ENCODE peak calls at places on chromosomes 4 and X, in seven cellular contexts. U is transverse colon, X is right lobe of liver, E is sigmoid colon, F is HCT116, A is breast epithelium, M is IMR-90. W is an unnamed sample.

GRCh38 chr4:56048621-56049427 is 100.1 kb downstream of the CEP135 start:
- DNase-seq in U (peak; percentile 64), X (peak; percentile 59), E (peak; percentile 65), F (peak; percentile 29), A (no peak), M (peak; percentile 39), W (no peak)

GRCh38 chr4:7023901-7024300 is 19.3 kb upstream of the TADA2B start:
- DNase-seq in U (no peak), X (peak; percentile 21), E (no peak), F (no peak), A (no peak), M (no peak), W (no peak)

GRCh38 chr4:99687120-99687519 is 29.5 kb upstream of the C4orf54 start:
- DNase-seq in U (no peak), X (no peak), E (no peak), F (no peak), A (no peak), M (no peak), W (no peak)

GRCh38 chr4:88320780-88321373 is 36.5 kb upstream of the PPM1K start:
- DNase-seq in U (peak; percentile 38), X (no peak), E (no peak), F (no peak), A (no peak), M (no peak), W (no peak)

GRCh38 chr4:88008624-88009235 is 1.3 kb downstream of the PKD2 start:
- DNase-seq in U (no peak), X (no peak), E (no peak), F (no peak), A (no peak), M (no peak), W (no peak)

GRCh38 chrX:51955200-51955599 is 61.8 kb downstream of the MAGED1 start:
- DNase-seq in U (no peak), X (no peak), E (no peak), F (no peak), A (no peak), M (no peak), W (no peak)

GRCh38 chr4:37528161-37528560 is 158.0 kb downstream of the RELL1 start:
- DNase-seq in U (no peak), X (peak; percentile 70), E (no peak), F (no peak), A (no peak), M (no peak), W (no peak)

GRCh38 chrX:153827016-153827415 is 3.3 kb downstream of the PDZD4 start:
- DNase-seq in U (no peak), X (no peak), E (no peak), F (no peak), A (no peak), M (no peak), W (no peak)

GRCh38 chr4:19748470-19748869 is 503.2 kb upstream of the SLIT2 start:
- DNase-seq in U (peak; percentile 14), X (no peak), E (peak; percentile 84), F (no peak), A (no peak), M (peak; percentile 87), W (no peak)

GRCh38 chrX:151713859-151714258 is 2.0 kb upstream of the FATE1 start:
- DNase-seq in U (no peak), X (no peak), E (no peak), F (peak; percentile 2), A (no peak), M (no peak), W (no peak)

GRCh38 chr4:651884-652642 is 22.0 kb downstream of the ATP5ME start:
- DNase-seq in U (no peak), X (peak; percentile 35), E (no peak), F (no peak), A (no peak), M (no peak), W (no peak)

GRCh38 chr4:136316961-136317360 is 1215.3 kb downstream of the PCDH18 start:
- DNase-seq in U (no peak), X (no peak), E (no peak), F (no peak), A (no peak), M (no peak), W (no peak)

GRCh38 chrX:10769696-10770619 is 149.6 kb upstream of the MID1 start:
- DNase-seq in U (no peak), X (no peak), E (no peak), F (no peak), A (no peak), M (peak; percentile 61), W (no peak)

GRCh38 chr4:22122062-22122461 is 173.5 kb upstream of the KCNIP4 start:
- DNase-seq in U (no peak), X (no peak), E (no peak), F (no peak), A (no peak), M (no peak), W (no peak)

GRCh38 chr4:143186202-143186601 is 1.5 kb downstream of the USP38 start:
- DNase-seq in U (no peak), X (no peak), E (no peak), F (no peak), A (no peak), M (peak; percentile 24), W (no peak)

GRCh38 chr4:7392438-7393374 is 42.0 kb downstream of the PSAPL1 start:
- DNase-seq in U (no peak), X (no peak), E (no peak), F (no peak), A (peak; percentile 40), M (peak; percentile 16), W (peak; percentile 91)

GRCh38 chrX:153739754-153740486 is 15.3 kb downstream of the ABCD1 start:
- DNase-seq in U (no peak), X (no peak), E (no peak), F (no peak), A (no peak), M (no peak), W (no peak)

GRCh38 chrX:30561191-30561590 is 16.4 kb downstream of the TASL start:
- DNase-seq in U (peak; percentile 22), X (no peak), E (no peak), F (no peak), A (no peak), M (no peak), W (no peak)

GRCh38 chr4:83150563-83151330 is 36.2 kb upstream of the PLAC8 start:
- DNase-seq in U (no peak), X (no peak), E (no peak), F (no peak), A (no peak), M (no peak), W (no peak)

DNA sequence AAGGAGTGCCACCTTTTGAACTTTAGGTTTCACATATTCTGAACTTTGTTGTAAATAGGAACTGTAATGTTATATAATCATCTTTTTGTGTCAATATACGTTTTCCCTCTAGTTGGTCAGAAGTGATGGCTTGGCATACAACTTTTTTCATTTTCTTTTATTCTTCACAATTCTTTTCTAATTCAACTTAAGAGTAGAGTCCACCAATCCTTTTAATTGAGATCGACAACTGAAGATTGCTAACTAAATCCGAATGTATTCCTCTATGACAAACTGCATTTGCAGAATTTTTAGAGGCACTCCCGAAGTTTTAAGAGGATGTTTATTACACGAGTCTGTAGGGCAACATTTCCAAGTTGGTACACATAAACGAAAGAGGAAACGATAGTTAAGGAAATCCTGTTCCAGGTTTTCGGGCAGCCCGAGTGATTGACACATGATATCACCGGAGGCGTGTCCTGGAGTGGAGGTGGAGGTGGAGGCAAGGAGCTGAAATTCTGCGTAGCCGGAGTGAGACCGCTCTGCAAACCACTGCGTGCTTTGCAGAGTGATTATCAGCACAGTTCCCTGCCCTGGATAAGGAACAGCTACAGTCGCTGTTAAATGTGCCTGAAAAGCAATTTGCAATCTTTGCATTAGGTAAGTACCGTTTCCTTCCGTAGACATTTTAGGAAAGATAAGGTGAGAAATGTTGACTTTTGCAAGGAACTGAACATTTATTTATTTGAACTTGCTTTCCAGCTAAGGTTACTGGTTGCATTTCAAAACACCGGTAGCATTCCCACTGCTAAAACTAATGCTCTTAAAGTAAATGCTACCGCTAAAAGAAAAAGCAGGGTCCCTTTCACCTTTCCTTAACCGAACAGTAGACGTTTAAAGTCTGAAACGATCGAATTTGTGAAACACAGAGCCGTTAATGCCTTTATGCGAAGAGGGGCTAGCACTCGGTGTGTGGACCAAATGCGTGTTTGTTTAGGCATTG is at the start of gene SPRY1:
- DNase-seq in U (peak; percentile 93), X (peak; percentile 87), E (peak; percentile 94), F (peak; percentile 89), A (peak; percentile 83), M (peak; percentile 88), W (no peak)
- TF ChIP-seq POLR2A in U (peak; percentile 85), X (peak; percentile 83), E (peak; percentile 62), F (peak; percentile 75), A (peak; percentile 73), M (no peak), W (peak; percentile 73)

DNA sequence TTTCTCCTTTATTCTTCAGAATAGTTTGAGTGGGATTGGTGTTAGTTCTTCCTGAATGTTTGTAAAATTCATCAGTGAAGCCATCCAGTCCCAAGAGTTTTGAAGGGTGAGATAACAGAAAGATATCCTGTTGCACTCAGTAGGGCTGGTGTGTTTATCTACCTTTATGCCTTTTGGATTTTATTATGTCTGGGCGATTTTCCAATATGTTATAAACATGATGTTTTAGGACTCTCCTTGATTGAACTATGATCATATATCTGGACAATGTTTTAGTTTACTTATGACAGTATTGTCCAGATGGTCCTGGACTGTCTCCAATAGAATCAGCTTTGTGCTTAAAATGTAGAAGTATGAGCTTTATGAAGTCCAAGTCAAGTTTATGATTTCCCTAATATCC is 77.6 kb upstream of the ITM2A start:
- DNase-seq in U (no peak), X (no peak), E (no peak), F (no peak), A (no peak), M (no peak), W (no peak)
- H3K27ac ChIP-seq in U (no peak overlapping the region), X (no peak overlapping the region), E (no peak overlapping the region), F (no peak overlapping the region), A (no peak overlapping the region), M (no peak overlapping the region), W (no peak overlapping the region)

DNA sequence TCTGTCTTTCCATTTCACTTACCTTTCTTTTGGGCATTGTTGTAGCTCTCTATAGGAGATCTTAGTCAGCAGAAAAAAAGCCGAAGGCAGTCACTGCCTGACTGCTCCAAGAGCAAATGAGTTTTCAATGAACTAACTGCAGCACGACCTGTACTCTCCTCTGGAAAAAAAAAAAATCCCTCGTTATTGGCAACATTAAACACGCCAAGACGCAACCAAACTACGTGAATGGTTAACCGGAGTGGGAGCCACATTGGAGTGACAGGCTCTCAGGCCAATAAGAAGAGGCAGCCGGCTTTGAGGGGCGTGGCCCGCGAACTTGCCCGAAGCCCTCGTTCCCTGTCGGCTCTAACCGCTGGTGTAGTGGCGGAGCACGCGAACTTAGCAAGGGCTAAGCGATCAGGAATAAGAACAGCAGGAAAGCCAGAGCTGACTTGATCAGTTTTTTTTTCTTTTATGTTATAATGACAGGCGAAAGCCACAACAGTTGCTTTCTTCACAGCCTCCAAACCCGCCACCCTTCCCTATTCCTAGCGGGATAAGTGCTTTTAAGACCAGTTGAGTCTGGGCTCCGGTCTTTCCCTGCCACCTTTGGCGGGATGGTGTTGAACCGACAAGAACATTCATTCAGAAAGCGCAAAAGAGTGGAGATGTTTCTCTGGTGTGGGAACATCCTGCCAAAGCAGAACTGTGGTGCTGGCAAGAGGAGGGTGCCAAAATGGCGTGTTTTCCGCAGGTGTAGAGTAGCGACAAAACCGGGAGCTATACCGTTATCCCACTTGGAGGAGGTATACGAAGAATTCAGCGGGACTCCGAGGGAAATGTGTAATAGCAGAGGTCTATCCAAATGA is 80.0 kb downstream of the HMGN5 start:
- DNase-seq in U (peak; percentile 92), X (peak; percentile 92), E (peak; percentile 96), F (peak; percentile 86), A (peak; percentile 83), M (peak; percentile 90), W (no peak)
- TF ChIP-seq POLR2A in U (peak; percentile 51), X (peak; percentile 72), E (no peak), F (peak; percentile 61), A (no peak), M (no peak), W (no peak)

GRCh38 chrX:105694839-105695238 is 127.5 kb upstream of the NRK start:
- DNase-seq in U (no peak), X (no peak), E (no peak), F (no peak), A (no peak), M (no peak), W (no peak)
- H3K27ac ChIP-seq in U (no peak overlapping the region), X (no peak overlapping the region), E (no peak overlapping the region), F (no peak overlapping the region), A (no peak overlapping the region), M (no peak overlapping the region), W (no peak overlapping the region)